ENCODE peak calls at places on chromosomes 1 and 21, in six cellular contexts. U is lower lobe of right lung; M is NCI-H2081; N is M059J; J is activated CD8-positive, alpha-beta memory T cell treated with anti-CD3 and anti-CD28 coated beads, Interleukin-2, amount 10 ng/mL, durations not matched to agents 7 days and 5 days; C is amniotic stem cell. X is an unnamed sample.

GRCh38 chr1:228318823-228319241 is 87.8 kb downstream of the TRIM11 start:
- DNase-seq in M (no peak), C (no peak), N (no peak), J (no peak), U (peak; percentile 45), X (no peak)

GRCh38 chr1:10451286-10451685 is 1.5 kb downstream of the CORT start:
- DNase-seq in C (peak; percentile 29), N (peak; percentile 34), M (no peak), J (no peak), U (no peak), X (no peak)

GRCh38 chr1:241934843-241935242 is 22.7 kb upstream of the BECN2 start:
- DNase-seq in C (no peak), J (no peak), N (no peak), U (no peak), M (no peak), X (peak; percentile 53)

GRCh38 chr1:117373932-117374331 is 6.7 kb downstream of the MAN1A2 start:
- DNase-seq in J (no peak), M (no peak), C (no peak), N (no peak), U (no peak), X (no peak)

GRCh38 chr1:212233321-212233720 is 51.9 kb upstream of the PPP2R5A start:
- DNase-seq in J (no peak), C (no peak), N (no peak), M (no peak), U (no peak), X (no peak)

GRCh38 chr1:76572229-76572628 is 295.1 kb upstream of the ST6GALNAC5 start:
- DNase-seq in M (no peak), U (no peak), C (no peak), J (no peak), N (no peak), X (no peak)

GRCh38 chr1:165355221-165355976 is 1.1 kb downstream of the LMX1A start:
- DNase-seq in C (no peak), M (no peak), N (no peak), J (no peak), U (no peak), X (no peak)

GRCh38 chr1:232950919-232951579 is 638 bp downstream of the NTPCR start:
- DNase-seq in U (no peak), M (no peak), C (no peak), N (peak; percentile 67), J (peak; percentile 57), X (peak; percentile 61)

GRCh38 chr1:180144659-180145357 is 9.9 kb upstream of the QSOX1 start:
- DNase-seq in M (no peak), U (no peak), C (no peak), J (no peak), N (no peak), X (no peak)

GRCh38 chr21:35801388-35801787 is 258.9 kb downstream of the SETD4 start:
- DNase-seq in M (peak; percentile 18), J (no peak), N (no peak), U (no peak), C (no peak), X (no peak)

GRCh38 chr1:32303358-32303757 is 11.5 kb downstream of the HDAC1 start:
- DNase-seq in J (no peak), N (no peak), C (no peak), M (no peak), U (no peak), X (no peak)

GRCh38 chr1:239922778-239923522 is 168.7 kb upstream of the FMN2 start:
- DNase-seq in M (no peak), U (no peak), N (peak; percentile 7), C (no peak), J (no peak), X (no peak)

GRCh38 chr1:145990249-145991097 is 5.9 kb downstream of the TXNIP start:
- DNase-seq in J (no peak), U (peak; percentile 63), C (no peak), N (peak; percentile 53), M (no peak), X (no peak)

GRCh38 chr1:36212782-36213181 is 11.5 kb upstream of the THRAP3 start:
- DNase-seq in C (no peak), J (no peak), U (no peak), N (no peak), M (no peak), X (no peak)

GRCh38 chr1:37479255-37480124 is 5.1 kb downstream of the ZC3H12A start:
- DNase-seq in J (peak; percentile 94), M (no peak), C (peak; percentile 54), U (peak; percentile 95), N (peak; percentile 94), X (peak; percentile 35)

GRCh38 chr1:67372136-67372535 is 58.1 kb downstream of the SERBP1 start:
- DNase-seq in N (peak; percentile 65), M (no peak), J (no peak), U (no peak), C (no peak), X (no peak)

GRCh38 chr21:44019568-44019958 is 7.5 kb downstream of the TRAPPC10 start:
- DNase-seq in N (no peak), M (no peak), J (no peak), U (no peak), C (no peak), X (no peak)

GRCh38 chr1:109838838-109839240 is 71.8 kb upstream of the CSF1 start:
- DNase-seq in C (no peak), U (no peak), J (no peak), M (no peak), N (peak; percentile 92), X (no peak)

GRCh38 chr1:178594133-178594532 is 81.2 kb downstream of the TEX35 start:
- DNase-seq in J (no peak), U (no peak), C (no peak), N (no peak), M (no peak), X (no peak)

GRCh38 chr1:229756666-229757065 is 130.6 kb downstream of the URB2 start:
- DNase-seq in J (no peak), N (peak; percentile 97), C (no peak), U (no peak), M (no peak), X (no peak)